ENCODE peak calls at places on chromosomes 1 and 21, in five cellular contexts. F is AG04449; R is WTC11; J is dorsolateral prefrontal cortex; E is CD8-positive, alpha-beta T cell. T is an unnamed sample.
A peak's percentile ranks its signal among the peaks of the same experiment; 100 is the strongest.

GRCh38 chr1:204286841-204287387 is 72.8 kb downstream of the PLEKHA6 start:
- DNase-seq in F (no peak), J (no peak), R (no peak), E (peak; percentile 23), T (no peak)

GRCh38 chr1:22612657-22613056 is 23.8 kb upstream of the C1QA start:
- DNase-seq in J (no peak), R (no peak), E (no peak), F (no peak), T (no peak)

GRCh38 chr1:234578735-234579134 is 31.2 kb downstream of the IRF2BP2 start:
- DNase-seq in R (no peak), F (no peak), E (no peak), J (no peak), T (no peak)

GRCh38 chr1:101203812-101204540 is 32.8 kb upstream of the S1PR1 start:
- DNase-seq in R (no peak), F (peak; percentile 44), J (no peak), E (no peak), T (peak; percentile 61)

GRCh38 chr1:68358439-68358838 is 91.3 kb downstream of the RPE65 start:
- DNase-seq in R (no peak), E (no peak), F (no peak), J (no peak), T (no peak)

GRCh38 chr1:161676441-161676840 is 13.5 kb downstream of the FCGR2B start:
- DNase-seq in J (no peak), F (no peak), E (no peak), R (no peak), T (no peak)

GRCh38 chr1:31703431-31704260 is at the start of gene COL16A1:
- DNase-seq in F (no peak), R (peak; percentile 57), E (no peak), J (peak; percentile 68), T (peak; percentile 58)

GRCh38 chr1:64675718-64676345 is 69.0 kb upstream of the RAVER2 start:
- DNase-seq in F (no peak), E (no peak), J (no peak), R (no peak), T (no peak)

GRCh38 chr1:61287734-61288133 is 205.4 kb downstream of the NFIA start:
- DNase-seq in E (no peak), F (peak; percentile 70), J (no peak), R (no peak), T (no peak)

GRCh38 chr1:45971922-45972321 is 160.5 kb downstream of the PIK3R3 start:
- DNase-seq in E (no peak), R (no peak), F (no peak), J (no peak), T (no peak)

GRCh38 chr1:47618830-47619229 is 181.0 kb downstream of the FOXD2 start:
- DNase-seq in R (no peak), E (no peak), J (no peak), F (no peak), T (peak; percentile 3)

GRCh38 chr1:164707868-164708331 is 148.9 kb downstream of the PBX1 start:
- DNase-seq in R (no peak), F (peak; percentile 42), E (no peak), J (no peak), T (no peak)

DNA sequence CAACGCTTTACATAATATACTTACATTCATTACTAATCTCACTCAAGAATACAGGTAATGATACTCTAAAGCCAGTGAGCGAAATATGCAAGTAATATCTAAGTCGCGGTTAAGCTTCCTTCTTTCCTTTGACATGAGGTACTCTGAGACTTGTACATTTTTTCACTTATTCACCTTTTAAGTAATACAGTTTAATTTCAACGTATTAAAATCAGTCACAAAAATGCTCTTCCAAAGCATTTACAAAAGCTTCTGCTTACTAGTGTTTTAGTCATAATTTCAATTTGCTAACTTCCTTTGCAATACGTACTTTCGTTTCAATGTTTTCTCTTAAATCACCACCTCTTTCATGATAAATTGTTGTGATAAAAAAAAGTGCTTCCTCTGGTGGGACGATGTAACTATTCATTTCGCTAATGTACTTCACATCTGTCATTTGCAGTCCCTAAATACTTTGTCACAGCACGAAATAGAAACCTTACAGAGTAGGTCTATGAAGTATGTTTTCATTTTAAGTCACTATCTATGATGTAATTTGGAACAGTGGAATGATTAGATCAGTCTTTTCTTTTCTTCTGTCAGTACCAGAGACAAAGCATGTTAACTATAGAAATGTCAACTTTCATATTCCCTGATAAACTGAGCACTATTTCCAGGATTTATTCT is 34.0 kb upstream of the ADGRL4 start:
- DNase-seq in F (no peak), J (no peak), R (no peak), E (no peak), T (no peak)
- TF ChIP-seq CTCF in F (no peak), J (no peak), R (no peak), E (no peak), T (no peak)

GRCh38 chr21:31872452-31873274 is at the start of gene HUNK:
- DNase-seq in J (peak; percentile 26), F (no peak), R (peak; percentile 79), E (no peak), T (peak; percentile 81)

GRCh38 chr21:31873275-31873695 is 465 bp downstream of the HUNK start:
- DNase-seq in R (peak; percentile 42), J (no peak), F (no peak), E (no peak), T (peak; percentile 34)

GRCh38 chr21:31874817-31875216 is 2.0 kb downstream of the HUNK start:
- DNase-seq in R (peak; percentile 41), F (no peak), E (no peak), J (no peak), T (no peak)

GRCh38 chr21:31875424-31876097 is 2.7 kb downstream of the HUNK start:
- DNase-seq in F (peak; percentile 12), R (no peak), J (no peak), E (no peak), T (no peak)

DNA sequence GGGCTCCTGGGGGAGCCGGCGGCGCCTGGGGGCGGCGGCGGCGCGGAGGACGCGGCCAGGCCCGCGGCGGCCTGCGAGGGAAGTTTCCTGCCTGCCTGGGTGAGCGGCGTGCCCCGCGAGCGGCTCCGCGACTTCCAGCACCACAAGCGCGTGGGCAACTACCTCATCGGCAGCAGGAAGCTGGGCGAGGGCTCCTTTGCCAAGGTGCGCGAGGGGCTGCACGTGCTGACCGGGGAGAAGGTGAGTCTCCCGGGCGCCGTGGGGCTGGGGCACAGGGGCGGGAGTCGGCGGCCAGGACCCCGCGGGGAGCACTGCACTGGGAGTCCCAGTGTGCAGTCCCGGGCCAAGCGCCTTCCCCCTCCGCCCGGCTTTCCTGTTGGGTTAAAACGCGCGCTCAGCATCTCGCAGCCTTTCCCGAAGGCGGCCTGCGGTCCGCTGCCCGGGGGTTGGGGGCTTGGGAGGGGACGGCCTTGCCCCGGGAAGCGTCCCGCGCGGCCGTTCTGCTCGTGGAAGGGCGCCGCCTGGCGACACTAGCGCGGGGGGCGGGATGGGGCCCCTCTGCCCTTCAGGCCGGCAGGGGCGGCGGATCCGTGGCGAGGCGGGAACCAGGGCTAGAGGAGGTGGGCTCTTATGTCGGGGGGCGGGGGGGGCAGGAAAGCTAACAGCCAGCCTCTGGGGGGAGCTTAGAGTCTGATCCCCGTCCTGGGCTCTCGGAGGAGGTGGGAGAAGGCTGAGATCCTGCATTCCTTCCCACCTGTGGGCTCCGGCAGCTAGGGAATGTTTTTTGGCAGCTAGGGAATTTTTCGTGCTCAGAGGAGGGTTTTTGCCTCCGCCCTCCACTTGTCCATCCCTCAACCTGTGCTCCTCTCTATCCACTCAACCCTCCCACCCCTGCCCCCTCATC is 1.1 kb downstream of the HUNK start:
- DNase-seq in E (peak; percentile 13), R (peak; percentile 74), J (peak; percentile 28), F (no peak), T (peak; percentile 73)
- TF ChIP-seq CTCF in E (no peak), R (peak; percentile 65), J (peak; percentile 41), F (peak; percentile 68), T (peak; percentile 81)

GRCh38 chr21:25281134-25281533 is 326.1 kb downstream of the MRPL39 start:
- DNase-seq in F (no peak), R (no peak), E (no peak), J (no peak), T (no peak)

GRCh38 chr21:25280061-25280460 is 327.2 kb downstream of the MRPL39 start:
- DNase-seq in J (no peak), E (no peak), R (no peak), F (no peak), T (no peak)

GRCh38 chr21:25283720-25284119 is 323.6 kb downstream of the MRPL39 start:
- DNase-seq in J (no peak), R (no peak), F (no peak), E (no peak), T (no peak)
- TF ChIP-seq CTCF in J (no peak), R (peak; percentile 28), F (peak; percentile 32), E (no peak), T (peak; percentile 28)

DNA sequence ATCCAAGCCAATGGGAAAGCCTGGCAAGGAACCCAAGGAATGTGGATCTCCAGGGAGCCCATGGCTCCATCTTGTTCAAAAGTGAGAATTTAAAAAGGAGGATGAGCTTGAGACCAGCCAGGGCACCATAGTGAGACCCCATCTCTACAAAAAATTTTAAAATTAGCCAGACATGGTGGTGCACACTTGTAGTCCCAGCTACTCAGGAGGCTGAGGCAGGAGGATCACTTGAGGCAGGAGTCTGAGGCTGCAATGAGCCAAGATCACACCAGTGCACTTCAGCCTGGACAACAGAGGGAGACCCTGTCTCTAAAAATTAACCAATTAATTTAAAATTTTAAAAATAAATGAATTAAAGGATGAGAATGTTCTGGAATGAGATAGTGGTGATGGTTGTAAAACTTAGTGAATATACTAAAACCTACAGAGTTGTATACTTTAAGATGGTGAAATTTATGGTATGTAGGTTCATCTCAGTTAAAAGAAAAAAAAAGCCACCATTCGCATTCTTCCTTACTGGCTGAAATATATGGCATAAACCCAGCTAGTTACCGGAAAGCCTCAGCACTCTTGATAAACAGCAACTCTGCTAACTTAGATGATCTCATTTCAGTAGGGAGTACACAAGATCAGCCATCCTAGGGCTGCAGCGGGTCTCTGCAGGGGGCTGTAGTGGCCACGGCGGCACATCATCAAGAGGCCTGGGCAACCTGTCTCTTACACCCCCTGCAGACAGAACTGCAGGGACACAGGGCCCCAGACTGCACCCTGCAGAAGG is 48.3 kb upstream of the H6PD start:
- DNase-seq in E (no peak), R (no peak), J (no peak), F (no peak), T (no peak)
- TF ChIP-seq CTCF in E (no peak), R (no peak), J (no peak), F (no peak), T (no peak)

GRCh38 chr21:25313891-25314646 is 293.2 kb downstream of the MRPL39 start:
- DNase-seq in J (no peak), R (no peak), E (no peak), F (no peak), T (no peak)
- TF ChIP-seq CTCF in J (no peak), R (no peak), E (no peak), F (peak; percentile 23), T (no peak)

DNA sequence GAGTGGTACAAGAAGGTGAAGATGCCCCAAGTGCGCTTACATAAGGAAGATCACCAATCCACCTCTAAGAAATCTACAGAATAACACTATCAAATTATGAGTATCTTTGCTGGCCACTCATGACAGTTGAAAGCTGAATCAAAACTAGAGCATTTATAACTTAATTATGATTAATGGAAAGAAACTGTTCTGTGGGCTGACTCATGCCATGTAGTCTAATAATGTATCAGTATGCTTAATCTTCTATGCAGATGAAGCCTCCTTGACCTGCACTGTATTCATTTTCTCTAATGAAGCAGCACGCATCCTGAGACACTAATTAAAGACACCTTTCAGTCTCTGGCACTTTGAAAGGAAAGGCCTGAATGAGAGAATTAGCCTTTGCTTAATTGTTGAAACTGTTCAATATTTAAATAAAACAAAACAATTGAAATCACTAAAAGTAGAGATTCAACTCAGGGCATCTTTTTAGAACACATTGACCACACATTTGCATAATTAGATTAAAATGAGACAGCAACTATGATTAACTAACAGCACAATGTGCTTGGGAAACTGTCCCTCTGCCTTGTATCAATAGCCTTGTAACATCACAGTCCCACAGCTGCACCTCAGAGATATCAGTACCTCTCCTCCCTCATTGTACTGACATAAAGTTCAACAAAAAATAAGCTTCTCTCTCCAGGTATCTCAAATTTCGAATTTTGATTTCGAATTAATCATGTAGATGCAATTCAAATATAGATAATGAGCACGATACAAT is 105.6 kb downstream of the NTPCR start:
- DNase-seq in J (no peak), E (no peak), F (no peak), R (no peak), T (no peak)
- TF ChIP-seq CTCF in J (no peak), E (no peak), F (no peak), R (no peak), T (no peak)

T was measured in mesothelial cell of epicardium.